ENCODE peak calls at places on chromosome 1, in five cellular contexts. One of them, this sample, is unnamed.

GRCh38 chr1:212482006-212482351 is 49.3 kb downstream of the NENF start:
- DNase-seq in HepG2: no peak
- DNase-seq in A549: no peak
- DNase-seq in stomach: no peak
- DNase-seq in lower leg skin: no peak
- DNase-seq in this sample: no peak

GRCh38 chr1:192598589-192598988 is 23.0 kb downstream of the RGS1 start:
- DNase-seq in HepG2: no peak
- DNase-seq in A549: no peak
- DNase-seq in stomach: no peak
- DNase-seq in lower leg skin: no peak
- DNase-seq in this sample: no peak

GRCh38 chr1:231629132-231629531 is 2.5 kb downstream of the DISC1 start:
- DNase-seq in stomach: no peak
- DNase-seq in lower leg skin: peak
- DNase-seq in A549: no peak
- DNase-seq in HepG2: no peak
- DNase-seq in this sample: no peak

GRCh38 chr1:168972887-168973286 is 133.6 kb upstream of the ATP1B1 start:
- DNase-seq in A549: no peak
- DNase-seq in HepG2: no peak
- DNase-seq in stomach: peak
- DNase-seq in lower leg skin: no peak
- DNase-seq in this sample: no peak

GRCh38 chr1:44819594-44820327 is 11.4 kb downstream of the BTBD19 start:
- DNase-seq in A549: peak
- DNase-seq in lower leg skin: peak
- DNase-seq in stomach: peak
- DNase-seq in HepG2: peak
- DNase-seq in this sample: peak

GRCh38 chr1:212255705-212256307 is 29.4 kb upstream of the PPP2R5A start:
- DNase-seq in HepG2: peak
- DNase-seq in A549: no peak
- DNase-seq in stomach: no peak
- DNase-seq in lower leg skin: no peak
- DNase-seq in this sample: no peak

GRCh38 chr1:30693820-30694219 is 29.6 kb downstream of the MATN1 start:
- DNase-seq in lower leg skin: no peak
- DNase-seq in stomach: no peak
- DNase-seq in HepG2: no peak
- DNase-seq in A549: no peak
- DNase-seq in this sample: no peak

GRCh38 chr1:93804412-93804811 is 74.6 kb downstream of the DNTTIP2 start:
- DNase-seq in A549: no peak
- DNase-seq in stomach: no peak
- DNase-seq in HepG2: no peak
- DNase-seq in lower leg skin: no peak
- DNase-seq in this sample: no peak

GRCh38 chr1:154956557-154956956 is 658 bp upstream of the PBXIP1 start:
- DNase-seq in A549: no peak
- DNase-seq in stomach: no peak
- DNase-seq in lower leg skin: no peak
- DNase-seq in HepG2: no peak
- DNase-seq in this sample: no peak

GRCh38 chr1:41545996-41546938 is 61.8 kb upstream of the EDN2 start:
- DNase-seq in lower leg skin: no peak
- DNase-seq in HepG2: no peak
- DNase-seq in A549: no peak
- DNase-seq in stomach: no peak
- DNase-seq in this sample: no peak

GRCh38 chr1:212070720-212071302 is 35.3 kb downstream of the DTL start:
- DNase-seq in stomach: no peak
- DNase-seq in lower leg skin: no peak
- DNase-seq in HepG2: peak
- DNase-seq in A549: peak
- DNase-seq in this sample: peak

GRCh38 chr1:109619405-109619654 is at the start of gene GNAT2:
- DNase-seq in stomach: no peak
- DNase-seq in lower leg skin: no peak
- DNase-seq in HepG2: no peak
- DNase-seq in A549: no peak
- DNase-seq in this sample: no peak

GRCh38 chr1:109620890-109621289 is 1.3 kb downstream of the AMPD2 start:
- DNase-seq in A549: peak
- DNase-seq in stomach: peak
- DNase-seq in lower leg skin: peak
- DNase-seq in HepG2: peak
- DNase-seq in this sample: peak

GRCh38 chr1:109620396-109620817 is 770 bp downstream of the AMPD2 start:
- DNase-seq in lower leg skin: no peak
- DNase-seq in A549: peak
- DNase-seq in stomach: no peak
- DNase-seq in HepG2: no peak
- DNase-seq in this sample: no peak

GRCh38 chr1:109618614-109619404 is 607 bp downstream of the GNAT2 start:
- DNase-seq in stomach: no peak
- DNase-seq in HepG2: peak
- DNase-seq in A549: no peak
- DNase-seq in lower leg skin: no peak
- DNase-seq in this sample: no peak

GRCh38 chr1:109619655-109620395 is at the start of gene AMPD2:
- DNase-seq in lower leg skin: peak
- DNase-seq in A549: peak
- DNase-seq in stomach: peak
- DNase-seq in HepG2: peak
- DNase-seq in this sample: peak
- TF ChIP-seq POLR2A in lower leg skin: no peak
- TF ChIP-seq POLR2A in A549: peak
- TF ChIP-seq POLR2A in stomach: no peak
- TF ChIP-seq POLR2A in HepG2: peak
- TF ChIP-seq POLR2A in this sample: peak

GRCh38 chr1:2194319-2194897 is at the start of gene FAAP20:
- DNase-seq in HepG2: peak
- DNase-seq in stomach: peak
- DNase-seq in lower leg skin: no peak
- DNase-seq in A549: peak
- DNase-seq in this sample: peak

GRCh38 chr1:2195785-2196184 is 1.2 kb upstream of the FAAP20 start:
- DNase-seq in lower leg skin: no peak
- DNase-seq in stomach: no peak
- DNase-seq in HepG2: no peak
- DNase-seq in A549: no peak
- DNase-seq in this sample: no peak

GRCh38 chr1:2193514-2194251 is 889 bp downstream of the FAAP20 start:
- DNase-seq in stomach: no peak
- DNase-seq in HepG2: no peak
- DNase-seq in A549: no peak
- DNase-seq in lower leg skin: no peak
- DNase-seq in this sample: no peak

GRCh38 chr1:2196901-2197638 is 2.5 kb upstream of the FAAP20 start:
- DNase-seq in HepG2: no peak
- DNase-seq in A549: no peak
- DNase-seq in stomach: no peak
- DNase-seq in lower leg skin: no peak
- DNase-seq in this sample: no peak

DNA sequence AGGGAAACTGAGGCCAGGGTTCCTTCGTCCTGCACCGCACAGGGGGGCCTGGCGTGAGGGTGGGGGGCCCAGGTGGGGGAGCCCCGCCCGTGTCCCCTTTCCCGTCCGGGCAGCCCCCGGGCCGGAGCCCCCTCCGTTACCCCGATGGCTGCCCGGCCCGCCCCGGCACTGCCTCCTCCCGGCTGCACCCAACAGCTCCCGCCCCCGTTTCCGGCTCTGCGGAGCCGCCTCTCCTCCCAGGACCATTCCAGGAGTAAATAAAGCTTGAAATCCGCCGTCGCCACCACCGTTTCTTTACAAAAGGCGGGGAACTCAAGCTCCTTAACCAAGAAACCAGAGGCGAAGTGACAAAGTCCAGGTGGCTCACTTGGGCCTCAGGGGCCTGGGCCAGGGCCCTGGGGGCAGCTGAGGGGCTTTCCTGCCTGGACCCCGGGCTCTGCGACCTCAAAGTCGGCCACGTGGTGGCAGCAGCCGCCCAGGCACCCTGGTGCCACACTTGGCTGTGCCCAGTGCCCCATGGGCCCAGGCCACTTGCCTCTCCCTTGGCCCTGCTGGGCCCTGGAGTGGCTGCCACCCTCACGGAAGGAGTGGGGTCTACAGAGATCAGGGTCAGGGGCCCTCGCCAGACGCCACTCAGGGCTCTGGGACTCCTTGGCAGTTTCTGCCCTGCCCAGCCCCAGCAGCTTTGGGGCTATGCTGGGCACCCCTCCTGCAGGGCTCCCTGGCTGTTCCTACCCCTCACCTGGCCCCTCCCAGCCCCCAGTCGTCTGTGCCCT is 514 bp upstream of the FAAP20 start:
- DNase-seq in lower leg skin: peak
- DNase-seq in stomach: peak
- DNase-seq in A549: peak
- DNase-seq in HepG2: peak
- DNase-seq in this sample: peak
- TF ChIP-seq POLR2A in lower leg skin: no peak
- TF ChIP-seq POLR2A in stomach: no peak
- TF ChIP-seq POLR2A in A549: peak
- TF ChIP-seq POLR2A in HepG2: no peak
- TF ChIP-seq POLR2A in this sample: no peak

GRCh38 chr1:161019767-161020572 is 982 bp downstream of the F11R start:
- DNase-seq in HepG2: no peak
- DNase-seq in A549: no peak
- DNase-seq in stomach: no peak
- DNase-seq in lower leg skin: peak
- DNase-seq in this sample: peak
- TF ChIP-seq POLR2A in HepG2: no peak
- TF ChIP-seq POLR2A in A549: no peak
- TF ChIP-seq POLR2A in stomach: no peak
- TF ChIP-seq POLR2A in lower leg skin: no peak
- TF ChIP-seq POLR2A in this sample: no peak

GRCh38 chr1:101298663-101299062 is 61.8 kb downstream of the S1PR1 start:
- DNase-seq in stomach: no peak
- DNase-seq in HepG2: no peak
- DNase-seq in A549: no peak
- DNase-seq in lower leg skin: no peak
- DNase-seq in this sample: no peak
- TF ChIP-seq POLR2A in stomach: no peak
- TF ChIP-seq POLR2A in HepG2: no peak
- TF ChIP-seq POLR2A in A549: no peak
- TF ChIP-seq POLR2A in lower leg skin: no peak
- TF ChIP-seq POLR2A in this sample: no peak

GRCh38 chr1:150551049-150551783 is 2.0 kb downstream of the ADAMTSL4 start:
- DNase-seq in stomach: no peak
- DNase-seq in A549: no peak
- DNase-seq in lower leg skin: no peak
- DNase-seq in HepG2: no peak
- DNase-seq in this sample: no peak

GRCh38 chr1:150553392-150554085 is 4.3 kb downstream of the ADAMTSL4 start:
- DNase-seq in HepG2: no peak
- DNase-seq in stomach: no peak
- DNase-seq in A549: no peak
- DNase-seq in lower leg skin: no peak
- DNase-seq in this sample: no peak

GRCh38 chr1:150552692-150553278 is 3.6 kb downstream of the ADAMTSL4 start:
- DNase-seq in lower leg skin: no peak
- DNase-seq in stomach: no peak
- DNase-seq in HepG2: no peak
- DNase-seq in A549: no peak
- DNase-seq in this sample: no peak

GRCh38 chr1:150550222-150551048 is 1.2 kb downstream of the ADAMTSL4 start:
- DNase-seq in HepG2: no peak
- DNase-seq in A549: no peak
- DNase-seq in stomach: no peak
- DNase-seq in lower leg skin: no peak
- DNase-seq in this sample: no peak

DNA sequence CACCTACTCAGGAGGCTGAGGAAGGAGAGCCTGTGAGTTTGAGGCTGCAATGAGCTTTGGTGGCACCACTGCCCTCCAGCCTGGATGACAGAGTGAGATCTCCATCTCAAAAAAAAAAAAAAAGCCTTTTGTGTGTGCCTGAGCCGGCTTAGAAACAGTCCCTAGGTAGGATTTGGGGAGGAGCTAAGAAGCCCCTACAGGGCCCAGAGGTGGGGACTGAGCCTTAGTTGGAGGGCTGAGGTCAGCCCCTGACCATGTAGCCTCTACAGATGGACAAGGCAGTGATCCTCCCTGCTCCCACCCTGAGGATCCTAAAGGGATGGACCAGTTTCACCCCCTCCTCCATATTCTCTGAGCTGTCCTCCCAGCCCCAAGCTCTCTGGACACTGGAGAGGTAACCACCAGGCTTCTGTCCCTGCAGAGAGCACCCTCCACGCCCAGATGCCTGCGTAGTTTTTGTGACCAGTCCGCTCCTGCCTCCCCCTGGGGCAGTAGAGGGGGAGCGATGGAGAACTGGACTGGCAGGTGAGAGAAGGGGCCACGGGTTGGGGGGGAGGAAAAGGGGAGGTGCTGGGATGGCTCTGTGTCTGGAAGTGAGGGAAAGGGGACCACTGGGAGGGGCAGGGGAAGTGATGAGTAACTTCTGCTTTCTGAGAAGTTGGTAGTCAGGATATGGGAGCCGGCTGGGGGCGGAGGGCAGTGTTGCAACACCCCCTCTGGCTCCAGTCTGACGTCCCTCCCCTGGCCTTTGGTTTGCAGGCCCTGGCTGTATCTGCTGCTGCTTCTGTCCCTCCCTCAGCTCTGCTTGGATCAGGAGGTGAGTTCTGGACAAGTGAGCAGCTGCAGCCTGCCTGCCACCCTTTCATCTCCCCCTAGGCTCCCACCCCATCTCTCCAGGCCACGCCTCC is 2.8 kb downstream of the ADAMTSL4 start:
- DNase-seq in lower leg skin: peak
- DNase-seq in HepG2: peak
- DNase-seq in A549: no peak
- DNase-seq in stomach: peak
- DNase-seq in this sample: peak
- TF ChIP-seq POLR2A in lower leg skin: no peak
- TF ChIP-seq POLR2A in HepG2: no peak
- TF ChIP-seq POLR2A in A549: no peak
- TF ChIP-seq POLR2A in stomach: no peak
- TF ChIP-seq POLR2A in this sample: no peak